ENCODE peak calls at places on chromosomes 11 and 22, in eight cellular contexts. K is RWPE1, C is cardiac muscle cell, I is SK-N-SH, P is upper lobe of right lung, U is ovary, M is heart right ventricle, Q is upper lobe of left lung. N is an unnamed sample.

GRCh38 chr11:129836979-129837378 is 21.3 kb downstream of the TMEM45B start:
- DNase-seq in K (no peak), C (no peak), I (no peak), P (no peak), U (no peak), M (no peak), Q (no peak), N (no peak)

GRCh38 chr11:124896821-124897391 is 759 bp downstream of the ROBO4 start:
- DNase-seq in K (no peak), C (no peak), I (peak; percentile 12), P (no peak), U (peak; percentile 71), M (no peak), Q (no peak), N (no peak)

GRCh38 chr11:62707277-62707771 is at the start of the genes BSCL2 and GNG3:
- DNase-seq in K (no peak), C (peak; percentile 90), I (peak; percentile 39), P (peak; percentile 63), U (peak; percentile 49), M (no peak), Q (no peak), N (no peak)

GRCh38 chr11:46947399-46948077 is 11.0 kb downstream of the CSTPP1 start:
- DNase-seq in K (no peak), C (no peak), I (no peak), P (no peak), U (no peak), M (no peak), Q (no peak), N (no peak)

GRCh38 chr22:47047321-47048122 is 285.1 kb downstream of the TBC1D22A start:
- DNase-seq in K (no peak), C (no peak), I (no peak), P (peak; percentile 26), U (no peak), M (peak; percentile 1), Q (no peak), N (no peak)

GRCh38 chr11:32435511-32435946 is at the start of gene WT1:
- DNase-seq in K (no peak), C (peak; percentile 54), I (peak; percentile 31), P (no peak), U (peak; percentile 89), M (peak; percentile 64), Q (no peak), N (no peak)

GRCh38 chr22:49517211-49517610 is 310.5 kb downstream of the BRD1 start:
- DNase-seq in K (no peak), C (no peak), I (no peak), P (no peak), U (no peak), M (no peak), Q (no peak), N (no peak)

GRCh38 chr22:50444663-50445062 is 30.2 kb downstream of the SBF1 start:
- DNase-seq in K (no peak), C (peak; percentile 12), I (no peak), P (no peak), U (peak; percentile 69), M (no peak), Q (peak; percentile 85), N (no peak)

GRCh38 chr11:74675761-74676160 is 55.5 kb downstream of the CHRDL2 start:
- DNase-seq in K (no peak), C (no peak), I (no peak), P (no peak), U (no peak), M (no peak), Q (no peak), N (no peak)

DNA sequence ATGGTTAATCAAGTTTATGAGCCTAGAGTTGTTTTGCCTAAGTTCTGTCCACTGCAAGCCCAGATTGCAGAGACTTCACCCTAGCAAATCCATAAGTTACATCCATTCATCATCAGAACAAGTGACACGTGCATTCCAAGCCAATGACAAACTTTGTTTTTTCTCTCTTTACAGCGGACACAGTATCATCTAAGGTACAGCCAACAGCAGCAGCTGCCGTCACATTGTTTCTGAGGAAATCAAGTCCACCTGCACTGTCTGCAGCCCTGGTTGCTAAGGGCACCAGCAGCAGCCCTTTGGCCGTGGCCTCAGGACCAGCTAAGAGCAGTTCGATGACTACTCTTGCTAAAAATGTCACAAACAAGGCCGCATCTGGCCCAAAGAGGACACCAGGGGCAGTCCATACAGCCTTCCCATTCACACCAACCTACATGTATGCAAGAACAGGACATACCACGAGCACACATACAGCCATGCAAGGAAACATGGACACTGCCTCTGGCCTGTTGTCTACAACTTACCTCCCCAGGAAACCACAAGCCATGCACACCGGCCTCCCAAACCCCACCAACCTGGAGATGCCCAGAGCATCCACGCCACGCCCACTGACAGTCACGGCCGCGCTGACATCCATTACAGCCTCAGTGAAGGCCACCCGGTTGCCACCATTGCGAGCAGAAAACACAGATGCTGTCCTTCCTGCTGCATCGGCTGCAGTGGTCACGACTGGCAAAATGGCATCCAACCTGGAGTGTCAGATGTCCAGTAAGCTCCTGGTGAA is 155.8 kb downstream of the C11orf91 start:
- DNase-seq in K (no peak), C (no peak), I (no peak), P (no peak), U (no peak), M (no peak), Q (no peak), N (no peak)
- H3K27ac ChIP-seq in K (no peak overlapping the region), C (no peak overlapping the region), I (no peak overlapping the region), P (no peak overlapping the region), U (no peak overlapping the region), M (no peak overlapping the region), Q (no peak overlapping the region), N (no peak overlapping the region)

GRCh38 chr11:373716-374551 is 4.6 kb downstream of the B4GALNT4 start:
- DNase-seq in K (no peak), C (no peak), I (no peak), P (no peak), U (no peak), M (peak; percentile 10), Q (no peak), N (no peak)
- H3K27ac ChIP-seq in K (peak overlapping the region; percentile 53), C (no peak overlapping the region), I (no peak overlapping the region), P (no peak overlapping the region), U (no peak overlapping the region), M (no peak overlapping the region), Q (no peak overlapping the region), N (no peak overlapping the region)

DNA sequence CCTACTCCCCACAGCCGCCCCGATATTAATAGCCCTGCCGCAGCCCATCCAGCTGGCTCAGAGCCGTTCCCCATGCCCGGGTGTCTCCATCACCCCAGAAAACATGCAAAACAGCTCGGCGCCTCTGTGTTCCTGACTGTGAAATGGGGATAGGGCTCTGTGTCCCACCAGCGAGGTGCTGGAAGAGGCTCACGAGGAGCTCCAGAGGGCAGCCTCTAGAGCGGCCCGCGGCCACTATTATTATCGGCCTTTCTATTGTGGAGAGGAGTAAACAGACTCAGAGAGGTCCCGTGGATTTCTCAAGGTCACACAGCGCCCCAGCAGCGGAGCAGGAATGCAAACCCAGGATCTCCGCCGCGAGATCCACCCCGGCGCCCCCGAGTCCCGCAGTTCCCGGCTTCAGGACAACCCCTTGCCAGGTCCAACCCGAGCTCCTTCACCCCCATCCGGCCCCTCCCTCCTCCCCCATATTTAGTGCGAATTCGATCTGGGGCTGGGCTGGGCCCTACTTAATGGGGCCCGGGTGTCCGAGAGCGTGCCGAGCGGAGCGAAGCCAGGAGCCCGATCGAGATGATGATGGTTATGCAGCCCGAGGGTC is at the start of gene ACTN3:
- DNase-seq in K (no peak), C (peak; percentile 92), I (peak; percentile 48), P (no peak), U (peak; percentile 42), M (peak; percentile 33), Q (peak; percentile 73), N (no peak)
- H3K27ac ChIP-seq in K (peak within 1 kb of the TSS; percentile 66), C (peak within 1 kb of the TSS; percentile 78), I (peak within 1 kb of the TSS; percentile 64), P (peak within 1 kb of the TSS; percentile 85), U (no peak within 1 kb of the TSS), M (no peak within 1 kb of the TSS), Q (peak within 1 kb of the TSS; percentile 85), N (peak within 1 kb of the TSS; percentile 26)

DNA sequence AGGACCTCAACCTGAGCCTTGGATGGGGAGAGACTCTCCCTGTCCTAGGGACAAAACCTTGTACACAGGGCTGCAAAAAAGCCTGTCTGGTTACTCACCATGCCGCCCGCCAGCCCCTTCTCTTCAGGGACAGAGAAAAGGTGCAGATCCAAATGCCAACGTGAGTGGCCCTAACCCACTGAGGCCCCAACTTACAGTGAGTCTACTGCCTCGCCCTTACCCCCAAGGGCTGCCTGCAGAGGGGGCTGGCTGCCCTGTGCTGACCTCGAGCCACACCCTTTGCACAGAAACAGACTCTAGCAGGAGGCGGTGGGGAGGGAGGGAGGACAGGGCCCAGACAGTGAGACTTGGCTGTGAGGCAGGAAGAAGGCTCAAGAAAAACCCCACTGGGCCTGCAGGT is 13.5 kb upstream of the CHST1 start:
- DNase-seq in K (no peak), C (no peak), I (no peak), P (peak; percentile 23), U (no peak), M (no peak), Q (no peak), N (no peak)
- H3K27ac ChIP-seq in K (no peak overlapping the region), C (no peak overlapping the region), I (no peak overlapping the region), P (no peak overlapping the region), U (no peak overlapping the region), M (no peak overlapping the region), Q (no peak overlapping the region), N (no peak overlapping the region)

DNA sequence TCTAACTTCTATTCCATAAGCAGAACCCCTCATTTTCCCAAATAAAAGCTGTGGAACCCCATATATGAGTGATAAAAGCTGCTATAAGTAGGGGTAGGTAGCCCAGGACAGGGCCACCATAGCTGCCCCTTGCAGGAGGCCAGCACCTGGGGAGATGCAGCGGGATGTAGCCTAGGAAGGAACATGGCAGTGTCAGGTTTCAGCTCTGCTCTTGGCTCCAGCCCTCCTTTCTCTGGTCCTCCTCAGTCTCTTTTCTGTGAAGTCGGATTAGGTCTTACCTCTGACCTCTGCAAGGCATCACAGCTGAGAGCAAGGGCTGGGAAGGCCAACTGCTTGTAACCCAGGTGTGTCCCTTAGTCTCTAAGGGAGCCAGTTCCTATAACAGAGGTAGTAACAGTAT is 135.6 kb downstream of the NAV2 start:
- DNase-seq in K (no peak), C (no peak), I (no peak), P (no peak), U (no peak), M (no peak), Q (no peak), N (no peak)
- H3K27ac ChIP-seq in K (no peak overlapping the region), C (no peak overlapping the region), I (no peak overlapping the region), P (no peak overlapping the region), U (no peak overlapping the region), M (no peak overlapping the region), Q (no peak overlapping the region), N (no peak overlapping the region)

DNA sequence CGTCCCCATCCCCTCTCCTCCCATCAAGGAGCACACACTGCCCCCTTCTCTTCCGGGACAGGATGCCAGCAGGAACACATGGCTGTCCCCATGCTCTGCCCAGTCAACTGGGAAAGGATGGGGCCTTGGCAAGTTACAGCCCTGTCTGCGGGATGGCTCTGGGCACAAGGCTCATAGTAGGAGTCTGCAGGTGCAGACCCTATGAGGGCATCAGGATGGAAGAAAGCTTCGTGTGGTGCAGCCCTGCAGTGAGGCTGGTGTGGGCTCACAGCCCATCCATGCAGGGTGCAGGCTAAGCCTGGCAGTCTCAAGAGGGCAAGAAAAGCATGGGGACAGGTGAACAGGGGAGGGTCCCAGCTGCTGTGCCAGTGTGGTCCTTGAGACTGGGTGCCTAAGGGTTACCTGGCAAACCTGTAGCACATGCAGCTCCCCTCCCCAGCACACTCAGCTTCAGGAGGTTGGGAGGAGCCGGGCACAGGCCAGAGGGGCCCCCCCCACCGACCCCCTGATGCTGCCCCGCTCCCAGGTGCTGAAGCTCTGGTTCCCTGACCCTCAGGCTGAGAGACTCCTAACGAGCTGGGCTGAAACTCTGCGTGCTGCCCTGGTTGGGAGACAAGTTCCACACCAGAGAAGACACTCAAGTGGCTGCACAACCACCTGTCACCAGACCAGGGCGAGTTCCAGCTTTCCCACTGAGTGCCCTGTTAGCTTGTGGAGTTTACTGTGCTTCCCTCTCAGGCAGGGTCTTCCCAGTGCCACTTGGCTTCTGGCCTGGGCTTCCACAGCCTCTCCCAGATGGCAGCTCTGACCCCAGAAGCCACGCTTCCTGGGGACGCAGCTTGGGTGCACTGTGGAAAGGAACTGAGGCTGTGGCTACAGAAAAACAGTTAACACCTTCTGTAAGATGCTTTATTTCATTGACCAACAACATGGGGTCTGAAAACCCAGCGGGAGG is 3.3 kb upstream of the SCARF2 start:
- DNase-seq in K (no peak), C (no peak), I (no peak), P (peak; percentile 53), U (no peak), M (no peak), Q (no peak), N (no peak)
- H3K27ac ChIP-seq in K (peak overlapping the region; percentile 37), C (no peak overlapping the region), I (no peak overlapping the region), P (no peak overlapping the region), U (no peak overlapping the region), M (no peak overlapping the region), Q (peak overlapping the region; percentile 46), N (no peak overlapping the region)

N was measured in epithelial cell of prostate.